ENCODE peak calls at places on chromosomes 2 and 18, in four cellular contexts. M is GM23338, Q is K562, S is H1. L is an unnamed sample.

GRCh38 chr2:96602330-96602823 is 35.7 kb downstream of the KANSL3 start:
- DNase-seq in Q (peak; percentile 7), M (no peak), S (no peak), L (no peak)

GRCh38 chr2:122737429-122738077 is 982.1 kb downstream of the TSN start:
- DNase-seq in S (no peak), M (no peak), Q (no peak), L (peak; percentile 15)

GRCh38 chr2:64311948-64312621 is 141.9 kb upstream of the LGALSL start:
- DNase-seq in M (peak; percentile 56), Q (peak; percentile 33), S (no peak), L (peak; percentile 97)

GRCh38 chr18:42053188-42053781 is 98.3 kb downstream of the PIK3C3 start:
- DNase-seq in Q (peak; percentile 61), S (no peak), M (peak; percentile 60), L (peak; percentile 74)

GRCh38 chr18:53997064-53997463 is 227.4 kb downstream of the MBD2 start:
- DNase-seq in S (no peak), M (no peak), Q (no peak), L (no peak)

GRCh38 chr2:176157499-176158305 is 595 bp downstream of the HOXD3 start:
- DNase-seq in Q (no peak), S (no peak), M (peak; percentile 69), L (peak; percentile 69)

GRCh38 chr18:30132959-30133358 is 909.6 kb downstream of the DSC3 start:
- DNase-seq in Q (no peak), S (no peak), M (no peak), L (peak; percentile 44)

GRCh38 chr2:21356076-21356856 is 232.5 kb downstream of the TDRD15 start:
- DNase-seq in M (no peak), S (no peak), Q (no peak), L (no peak)

GRCh38 chr2:63661076-63661475 is 72.3 kb downstream of the MDH1 start:
- DNase-seq in Q (no peak), M (no peak), S (no peak), L (peak; percentile 97)

GRCh38 chr18:38940863-38941531 is 1375.4 kb upstream of the CELF4 start:
- DNase-seq in Q (peak; percentile 36), S (no peak), M (peak; percentile 54), L (peak; percentile 9)

GRCh38 chr2:184971669-184972068 is 373.3 kb downstream of the ZNF804A start:
- DNase-seq in S (no peak), Q (no peak), M (no peak), L (no peak)

GRCh38 chr2:142863485-142863921 is 14.0 kb upstream of the KYNU start:
- DNase-seq in Q (no peak), M (no peak), S (no peak), L (peak; percentile 18)

GRCh38 chr2:16584094-16584493 is 81.5 kb downstream of the CYRIA start:
- DNase-seq in M (no peak), S (no peak), Q (no peak), L (no peak)
- H3K4me3 ChIP-seq in M (no peak overlapping the region), S (no peak overlapping the region), Q (no peak overlapping the region), L (no peak overlapping the region)

GRCh38 chr18:21391074-21391673 is 149.1 kb downstream of the GREB1L start:
- DNase-seq in S (no peak), M (no peak), Q (no peak), L (peak; percentile 85)
- H3K4me2 ChIP-seq in S (no peak overlapping the region), M (no peak overlapping the region), Q (no peak overlapping the region), L (peak overlapping the region; percentile 49)

DNA sequence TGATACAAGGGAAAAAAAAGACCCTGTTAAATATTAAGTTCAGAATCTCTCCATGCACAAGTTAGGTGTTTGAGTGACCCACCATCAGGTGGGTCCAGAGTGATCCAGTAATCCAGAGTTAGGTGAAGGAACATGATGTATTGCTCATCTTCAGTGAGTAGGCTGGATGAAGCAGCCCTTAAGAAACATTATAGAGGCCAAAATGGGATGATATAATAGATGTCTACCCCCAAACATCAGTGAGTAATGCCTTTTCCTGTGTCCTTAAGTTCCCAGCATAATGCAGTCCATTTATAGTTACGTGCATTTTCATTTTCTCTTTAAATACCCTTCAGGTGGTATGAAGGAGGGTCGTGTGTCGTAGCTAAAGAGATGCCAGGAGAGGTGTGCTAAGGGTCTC is 89.6 kb downstream of the MAP4K4 start:
- DNase-seq in S (no peak), Q (no peak), M (no peak), L (peak; percentile 80)
- H3K79me2 ChIP-seq in S (peaks cover 20% of the 10 kb centered on the region), Q (peaks cover 59% of the 10 kb centered on the region), M (peaks cover 100% of the 10 kb centered on the region), L (peaks cover 100% of the 10 kb centered on the region)

DNA sequence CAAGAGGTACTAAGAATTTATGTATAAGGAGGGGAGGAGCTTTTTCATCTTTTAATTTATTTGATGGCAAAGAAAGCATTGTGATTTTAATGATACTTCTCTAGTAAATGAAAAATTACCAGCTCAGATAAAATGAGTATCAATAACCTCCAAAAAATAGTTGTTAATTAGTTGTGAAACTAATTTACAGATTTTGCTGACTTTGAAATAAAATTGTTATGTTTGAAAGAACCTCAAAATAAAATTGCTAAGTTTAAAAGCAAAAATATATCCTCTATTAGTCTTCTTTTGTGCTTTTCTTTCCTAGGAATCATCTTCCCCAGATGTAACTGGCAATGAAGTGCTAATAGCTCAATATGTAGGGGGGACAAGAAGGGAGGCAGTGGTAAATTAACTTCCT is 36.5 kb downstream of the ZC3H6 start:
- DNase-seq in M (no peak), S (no peak), Q (no peak), L (no peak)
- H3K4me3 ChIP-seq in M (no peak overlapping the region), S (no peak overlapping the region), Q (no peak overlapping the region), L (no peak overlapping the region)

GRCh38 chr18:56459451-56459777 is 179.0 kb downstream of the TXNL1 start:
- DNase-seq in S (no peak), M (no peak), Q (no peak), L (no peak)

GRCh38 chr18:56461151-56461550 is 177.2 kb downstream of the TXNL1 start:
- DNase-seq in M (no peak), Q (no peak), S (no peak), L (no peak)

GRCh38 chr18:56458770-56459450 is 179.5 kb downstream of the TXNL1 start:
- DNase-seq in Q (no peak), M (no peak), S (no peak), L (no peak)

DNA sequence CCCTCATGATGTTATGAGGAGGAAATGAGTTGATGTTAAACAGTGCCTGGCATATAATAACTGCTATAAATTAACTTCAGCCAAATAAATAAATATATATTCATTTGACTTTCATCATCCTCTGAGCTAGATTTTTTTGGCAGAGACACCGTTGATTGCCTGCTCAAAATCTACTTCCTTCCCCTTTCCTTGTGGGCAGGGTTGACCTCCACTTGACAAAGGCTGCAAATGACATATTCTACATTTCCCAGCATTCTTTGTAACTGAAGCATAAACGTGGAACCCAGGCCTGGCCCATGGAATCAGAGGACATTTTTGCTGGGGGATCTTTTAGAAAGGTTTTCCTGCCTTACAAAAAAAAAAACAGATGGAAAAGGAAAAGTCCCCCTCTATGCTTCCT is 177.8 kb downstream of the TXNL1 start:
- DNase-seq in S (no peak), M (no peak), Q (no peak), L (no peak)
- H3K4me2 ChIP-seq in S (no peak overlapping the region), M (no peak overlapping the region), Q (no peak overlapping the region), L (no peak overlapping the region)

GRCh38 chr2:218273908-218274249 is 3.6 kb downstream of the PNKD start:
- DNase-seq in Q (no peak), S (no peak), M (no peak), L (no peak)
- H3K79me2 ChIP-seq in Q (peaks cover 24% of the 10 kb centered on the region), S (no peaks in the 10 kb centered on the region), M (peaks cover 9% of the 10 kb centered on the region), L (peaks cover 77% of the 10 kb centered on the region)

GRCh38 chr18:62721837-62722795 is 6.8 kb downstream of the PHLPP1 start:
- DNase-seq in Q (no peak), S (no peak), M (no peak), L (no peak)

GRCh38 chr18:62718268-62718800 is 3.0 kb downstream of the PHLPP1 start:
- DNase-seq in S (no peak), Q (no peak), M (no peak), L (no peak)

GRCh38 chr18:62720048-62720447 is 4.7 kb downstream of the PHLPP1 start:
- DNase-seq in M (no peak), Q (no peak), S (no peak), L (no peak)

GRCh38 chr18:62723666-62724281 is 8.4 kb downstream of the PHLPP1 start:
- DNase-seq in Q (no peak), M (no peak), S (no peak), L (no peak)

DNA sequence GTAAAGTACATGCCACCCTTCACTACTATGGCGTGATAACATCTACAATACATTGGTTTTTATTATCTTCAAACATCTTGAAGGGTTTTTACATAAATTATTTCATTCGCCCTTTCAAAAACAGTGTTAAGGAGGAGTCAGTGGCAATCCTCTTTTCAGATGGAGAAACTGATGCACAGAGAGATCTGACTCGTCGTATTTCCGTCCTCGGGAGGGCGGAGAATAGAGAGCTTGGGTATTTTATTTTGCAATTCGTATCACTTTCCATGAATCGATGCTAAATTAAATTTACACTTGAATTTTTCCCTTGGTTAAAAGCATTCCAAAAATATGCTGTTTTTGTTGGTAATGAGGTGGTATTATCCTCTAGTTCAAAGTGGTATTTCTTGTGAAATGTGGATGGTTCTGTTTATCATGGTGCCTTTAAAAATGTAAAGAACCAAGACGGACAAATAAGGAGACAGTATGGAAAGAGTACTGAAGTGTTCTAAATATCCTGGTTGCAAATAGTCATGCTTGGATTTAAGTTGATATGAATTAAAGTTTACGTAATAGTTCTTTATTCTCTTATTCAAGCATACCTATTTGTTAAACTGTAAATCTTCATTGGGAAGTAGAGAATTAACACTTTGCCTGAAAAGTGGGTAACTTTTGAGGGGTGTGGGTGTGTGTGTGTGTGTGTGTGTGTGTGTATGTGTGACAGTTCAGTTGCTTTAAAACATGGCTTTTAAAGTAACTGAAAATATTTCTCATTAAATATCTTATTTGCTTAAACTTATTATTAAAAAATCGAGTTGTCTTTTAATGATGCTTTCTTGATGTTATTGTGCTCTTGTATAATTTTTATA is 5.6 kb downstream of the PHLPP1 start:
- DNase-seq in Q (no peak), M (no peak), S (no peak), L (no peak)
- H3K4me3 ChIP-seq in Q (no peak overlapping the region), M (peak overlapping the region; percentile 65), S (peak overlapping the region; percentile 3), L (no peak overlapping the region)

GRCh38 chr2:132669854-132670103 is 226 bp downstream of the LYPD1 start:
- DNase-seq in S (no peak), M (peak; percentile 68), Q (no peak), L (peak; percentile 38)

GRCh38 chr2:132667716-132668115 is 2.3 kb downstream of the LYPD1 start:
- DNase-seq in S (no peak), Q (no peak), M (no peak), L (no peak)

GRCh38 chr2:132668986-132669853 is 785 bp downstream of the LYPD1 start:
- DNase-seq in S (no peak), M (peak; percentile 68), Q (no peak), L (peak; percentile 28)

GRCh38 chr2:132670104-132670960 is at the start of gene LYPD1:
- DNase-seq in Q (no peak), M (peak; percentile 71), S (no peak), L (peak; percentile 16)

GRCh38 chr2:132668189-132668833 is 1.7 kb downstream of the LYPD1 start:
- DNase-seq in Q (no peak), M (peak; percentile 71), S (no peak), L (no peak)
- H3K4me2 ChIP-seq in Q (no peak overlapping the region), M (peak overlapping the region; percentile 93), S (peak overlapping the region; percentile 98), L (no peak overlapping the region)

GRCh38 chr18:13620206-13620672 is 106.1 kb downstream of the FAM210A start:
- DNase-seq in Q (no peak), M (no peak), S (no peak), L (no peak)

GRCh38 chr18:13620818-13621445 is 105.4 kb downstream of the FAM210A start:
- DNase-seq in Q (no peak), S (no peak), M (no peak), L (no peak)

GRCh38 chr18:13621886-13622619 is 104.3 kb downstream of the FAM210A start:
- DNase-seq in M (no peak), S (no peak), Q (no peak), L (no peak)

GRCh38 chr18:13622751-13623150 is 103.6 kb downstream of the FAM210A start:
- DNase-seq in M (no peak), S (no peak), Q (no peak), L (no peak)

GRCh38 chr18:13621446-13621849 is 104.9 kb downstream of the FAM210A start:
- DNase-seq in M (no peak), Q (no peak), S (no peak), L (no peak)
- H3K79me2 ChIP-seq in M (no peaks in the 10 kb centered on the region), Q (no peaks in the 10 kb centered on the region), S (no peaks in the 10 kb centered on the region), L (no peaks in the 10 kb centered on the region)